ENCODE peak calls at places on chromosome 20, in eight cellular contexts. T, E, G, Y, C, F, Q and B are unnamed samples. For H3K4me1, the result is how much of the 10 kb centered on the place peaks cover.

GRCh38 chr20:46186210-46186609 is 68.1 kb downstream of the CD40 start:
- DNase-seq in Q (no peak), Y (no peak), C (no peak), E (no peak), T (no peak), F (no peak), G (no peak), B (no peak)

GRCh38 chr20:57711311-57711712 is 1.5 kb upstream of the PMEPA1 start:
- DNase-seq in Y (no peak), C (no peak), Q (peak), T (no peak), G (no peak), E (no peak), F (no peak), B (no peak)

GRCh38 chr20:2694519-2694918 is 1.9 kb downstream of the EBF4 start:
- DNase-seq in Q (no peak), G (no peak), T (no peak), F (no peak), Y (no peak), E (no peak), C (no peak), B (no peak)

GRCh38 chr20:56249244-56249955 is 868 bp downstream of the MC3R start:
- DNase-seq in Q (peak), T (peak), E (no peak), Y (no peak), F (no peak), C (no peak), G (peak), B (no peak)

GRCh38 chr20:57426156-57426769 is 35.1 kb downstream of the RBM38 start:
- DNase-seq in F (no peak), G (no peak), E (no peak), C (peak), Y (no peak), T (no peak), Q (no peak), B (no peak)

GRCh38 chr20:51050636-51051035 is 27.7 kb upstream of the KCNG1 start:
- DNase-seq in F (no peak), Y (no peak), E (no peak), T (no peak), G (no peak), C (no peak), Q (no peak), B (no peak)

GRCh38 chr20:32004963-32005362 is 5.3 kb upstream of the CCM2L start:
- DNase-seq in E (no peak), C (no peak), F (no peak), Q (peak), G (no peak), Y (no peak), T (no peak), B (no peak)

GRCh38 chr20:32580970-32581838 is 3.9 kb downstream of the NOL4L start:
- DNase-seq in C (no peak), Y (peak), T (no peak), E (no peak), F (no peak), Q (no peak), G (no peak), B (no peak)

GRCh38 chr20:22207280-22207679 is 377.1 kb downstream of the FOXA2 start:
- DNase-seq in T (no peak), Y (no peak), C (no peak), Q (no peak), F (no peak), E (no peak), G (no peak), B (no peak)

GRCh38 chr20:49397525-49397924 is 84.9 kb downstream of the KCNB1 start:
- DNase-seq in G (no peak), T (no peak), F (no peak), Q (peak), C (no peak), E (no peak), Y (no peak), B (no peak)

GRCh38 chr20:60500038-60500701 is 541.9 kb downstream of the CDH26 start:
- DNase-seq in G (no peak), T (no peak), C (no peak), Q (no peak), Y (no peak), F (no peak), E (no peak), B (no peak)

GRCh38 chr20:17712708-17713107 is 12.9 kb downstream of the BANF2 start:
- DNase-seq in C (no peak), G (no peak), Y (no peak), E (no peak), Q (no peak), F (no peak), T (no peak), B (no peak)

GRCh38 chr20:10573273-10573950 is 100.4 kb downstream of the JAG1 start:
- DNase-seq in Q (peak), E (no peak), Y (no peak), C (no peak), T (no peak), F (no peak), G (no peak), B (no peak)

GRCh38 chr20:63186528-63187316 is 29.2 kb downstream of the YTHDF1 start:
- DNase-seq in G (no peak), C (no peak), T (no peak), F (no peak), Q (peak), E (no peak), Y (no peak), B (no peak)
- TF ChIP-seq CTCF in G (no peak), C (no peak), T (no peak), F (no peak), Q (peak), E (no peak), Y (no peak), B (no peak)

GRCh38 chr20:4688342-4688741 is 33.4 kb upstream of the PRND start:
- DNase-seq in E (no peak), Q (no peak), T (no peak), F (no peak), G (no peak), C (no peak), Y (no peak), B (no peak)
- H3K4me1 ChIP-seq in E (under half), Q (half or more), T (under half), F (under half), G (under half), C (under half), Y (under half), B (under half)

GRCh38 chr20:45098096-45098773 is 2.7 kb downstream of the KCNS1 start:
- DNase-seq in Y (no peak), C (no peak), F (peak), G (peak), E (no peak), T (no peak), Q (no peak), B (no peak)
- TF ChIP-seq CTCF in Y (no peak), C (no peak), F (no peak), G (no peak), E (no peak), T (no peak), Q (no peak), B (no peak)

DNA sequence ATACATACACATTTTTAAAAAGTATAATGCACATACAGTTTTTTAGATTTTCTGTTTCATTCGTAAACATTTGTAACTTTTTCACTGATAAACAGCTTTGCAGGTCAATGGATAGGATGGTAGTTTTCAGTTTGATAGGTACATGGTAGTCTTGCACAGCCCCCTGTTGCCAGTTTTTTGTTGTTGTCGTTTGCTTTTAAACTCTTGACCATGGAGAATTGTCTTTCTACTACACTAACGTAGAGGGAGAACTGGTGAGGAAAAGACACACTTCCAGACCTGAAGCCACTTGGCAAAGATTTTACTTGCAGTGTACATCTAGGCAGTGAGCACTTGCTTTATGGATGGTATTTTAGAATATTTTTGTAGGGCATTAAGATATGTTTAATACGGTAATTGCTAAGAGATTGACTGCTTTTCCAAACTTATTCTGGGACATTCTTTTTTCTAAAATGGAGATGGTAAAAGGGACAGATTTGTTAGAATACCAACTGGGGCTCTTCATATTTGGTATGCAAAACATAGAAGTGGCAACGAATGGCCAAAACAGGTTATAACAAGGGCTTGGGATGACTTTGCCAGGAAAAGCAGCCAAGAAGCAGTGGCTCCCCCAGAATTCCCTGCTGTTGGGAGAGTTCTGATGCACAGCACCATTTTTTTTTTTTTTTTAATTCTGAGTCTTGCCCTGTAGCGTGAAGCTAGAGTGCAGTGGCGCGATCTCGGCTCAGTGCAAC is 1.5 kb downstream of the PYGB start:
- DNase-seq in C (no peak), E (no peak), T (peak), Q (peak), G (no peak), Y (no peak), F (no peak), B (no peak)
- H3K4me1 ChIP-seq in C (under half), E (under half), T (half or more), Q (half or more), G (under half), Y (half or more), F (under half), B (under half)

GRCh38 chr20:30376767-30377658 is 880.5 kb upstream of the DEFB115 start:
- DNase-seq in F (peak), Y (peak), E (peak), C (peak), T (peak), G (peak), Q (peak), B (peak)
- TF ChIP-seq CTCF in F (peak), Y (peak), E (peak), C (peak), T (peak), G (peak), Q (no peak), B (peak)

GRCh38 chr20:23425129-23425528 is 3.8 kb upstream of the NAPB start:
- DNase-seq in T (no peak), C (no peak), Q (no peak), G (no peak), Y (no peak), E (no peak), F (no peak), B (no peak)

GRCh38 chr20:23419995-23420901 is 1.0 kb downstream of the NAPB start:
- DNase-seq in Y (no peak), Q (peak), E (peak), C (peak), F (peak), G (peak), T (peak), B (peak)

GRCh38 chr20:23419657-23419994 is 1.7 kb downstream of the NAPB start:
- DNase-seq in Y (no peak), Q (no peak), E (no peak), G (no peak), C (no peak), F (no peak), T (no peak), B (no peak)

GRCh38 chr20:23417861-23418260 is 3.4 kb downstream of the NAPB start:
- DNase-seq in Y (no peak), C (no peak), Q (no peak), F (no peak), G (no peak), T (no peak), E (no peak), B (no peak)

DNA sequence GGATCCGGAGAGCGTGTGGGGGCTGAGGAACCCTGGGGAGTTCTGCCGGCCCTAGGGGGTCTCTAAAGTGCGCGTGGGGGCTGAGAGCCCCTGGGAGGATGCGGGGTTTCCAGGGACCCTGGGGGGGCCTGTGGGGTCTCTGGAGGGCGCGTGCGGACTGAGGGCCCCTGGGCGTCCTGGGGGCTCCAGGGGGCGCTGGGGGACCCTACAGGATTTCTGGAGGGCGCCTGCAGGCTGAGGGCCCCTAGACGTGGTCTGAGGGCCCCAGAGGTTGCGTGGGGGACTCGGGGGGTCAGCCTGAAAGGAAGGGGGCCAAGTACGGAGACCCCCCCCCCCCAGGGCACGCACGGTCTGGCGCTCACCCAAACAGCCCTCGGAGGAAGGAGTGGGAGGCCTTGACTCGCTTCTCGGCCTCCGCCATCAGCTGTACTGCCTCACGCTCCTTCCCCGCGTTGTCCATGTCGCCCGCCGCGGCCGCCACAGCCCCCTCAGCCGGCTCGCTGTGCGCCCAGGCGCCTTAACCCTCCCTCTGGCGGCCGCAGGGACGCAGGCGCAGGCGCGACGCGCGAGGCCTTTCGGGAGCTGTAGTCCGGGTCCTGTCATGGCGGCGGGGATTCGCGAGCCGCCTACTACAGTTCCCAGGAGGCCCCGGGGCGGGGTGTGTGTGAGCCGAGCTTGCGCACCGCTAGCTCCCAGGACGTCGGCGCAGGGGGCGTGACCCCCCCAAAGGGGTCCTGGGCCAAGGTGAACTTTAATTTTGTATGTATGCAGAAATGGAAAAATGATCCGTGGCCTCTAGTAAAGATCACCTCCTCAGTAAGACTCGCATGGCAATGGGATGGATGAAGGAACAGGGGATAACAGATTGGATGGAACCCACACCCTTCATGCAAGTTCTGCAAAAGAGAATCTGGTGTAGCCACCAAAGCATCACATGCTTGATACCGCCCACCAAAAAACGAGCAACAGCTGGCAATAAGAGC is at the start of gene NAPB:
- DNase-seq in T (peak), G (peak), Y (peak), Q (peak), C (peak), E (peak), F (peak), B (peak)
- H3K4me1 ChIP-seq in T (under half), G (under half), Y (under half), Q (under half), C (under half), E (under half), F (under half), B (under half)

GRCh38 chr20:23350007-23350854 is at the start of gene NXT1:
- DNase-seq in Q (peak), E (peak), F (peak), T (peak), Y (peak), G (peak), C (peak), B (peak)
- TF ChIP-seq CTCF in Q (peak), E (peak), F (no peak), T (no peak), Y (no peak), G (no peak), C (peak), B (no peak)